ENCODE peak calls at places on chromosomes 6 and 20, in six cellular contexts. One of them, this sample, is unnamed.

GRCh38 chr6:10146723-10147451 is 268.0 kb downstream of the TFAP2A start:
- DNase-seq in NCI-H1092: no peak
- DNase-seq in foreskin fibroblast: peak
- DNase-seq in D341Med: peak
- DNase-seq in NCI-H1105: no peak
- DNase-seq in fibroblast of the aortic adventitia: peak
- DNase-seq in this sample: peak

GRCh38 chr20:45328451-45328850 is 19.8 kb downstream of the SDC4 start:
- DNase-seq in NCI-H1092: no peak
- DNase-seq in foreskin fibroblast: no peak
- DNase-seq in D341Med: peak
- DNase-seq in NCI-H1105: no peak
- DNase-seq in fibroblast of the aortic adventitia: no peak
- DNase-seq in this sample: no peak

GRCh38 chr6:127404594-127405178 is 54.5 kb downstream of the KIAA0408 start:
- DNase-seq in NCI-H1092: no peak
- DNase-seq in foreskin fibroblast: peak
- DNase-seq in D341Med: no peak
- DNase-seq in NCI-H1105: no peak
- DNase-seq in fibroblast of the aortic adventitia: no peak
- DNase-seq in this sample: peak

GRCh38 chr6:121142093-121142492 is 192.2 kb downstream of the TBC1D32 start:
- DNase-seq in NCI-H1092: no peak
- DNase-seq in foreskin fibroblast: peak
- DNase-seq in D341Med: no peak
- DNase-seq in NCI-H1105: no peak
- DNase-seq in fibroblast of the aortic adventitia: peak
- DNase-seq in this sample: peak

GRCh38 chr20:19380211-19380610 is 167.8 kb downstream of the SLC24A3 start:
- DNase-seq in NCI-H1092: no peak
- DNase-seq in foreskin fibroblast: no peak
- DNase-seq in D341Med: no peak
- DNase-seq in NCI-H1105: no peak
- DNase-seq in fibroblast of the aortic adventitia: no peak
- DNase-seq in this sample: no peak

GRCh38 chr6:148491638-148492210 is 149.1 kb downstream of the SASH1 start:
- DNase-seq in NCI-H1092: no peak
- DNase-seq in foreskin fibroblast: peak
- DNase-seq in D341Med: no peak
- DNase-seq in NCI-H1105: no peak
- DNase-seq in fibroblast of the aortic adventitia: peak
- DNase-seq in this sample: peak

GRCh38 chr20:4502756-4503155 is 219.0 kb upstream of the PRND start:
- DNase-seq in NCI-H1092: no peak
- DNase-seq in foreskin fibroblast: no peak
- DNase-seq in D341Med: no peak
- DNase-seq in NCI-H1105: no peak
- DNase-seq in fibroblast of the aortic adventitia: no peak
- DNase-seq in this sample: no peak

GRCh38 chr6:80769101-80769500 is 662.6 kb downstream of the BCKDHB start:
- DNase-seq in NCI-H1092: no peak
- DNase-seq in foreskin fibroblast: peak
- DNase-seq in D341Med: no peak
- DNase-seq in NCI-H1105: no peak
- DNase-seq in fibroblast of the aortic adventitia: peak
- DNase-seq in this sample: peak

GRCh38 chr6:11730645-11731044 is 48.0 kb downstream of the ADTRP start:
- DNase-seq in NCI-H1092: no peak
- DNase-seq in foreskin fibroblast: no peak
- DNase-seq in D341Med: no peak
- DNase-seq in NCI-H1105: no peak
- DNase-seq in fibroblast of the aortic adventitia: no peak
- DNase-seq in this sample: no peak

GRCh38 chr6:170186909-170187668 is 103.8 kb downstream of the DLL1 start:
- DNase-seq in NCI-H1092: no peak
- DNase-seq in foreskin fibroblast: no peak
- DNase-seq in D341Med: no peak
- DNase-seq in NCI-H1105: peak
- DNase-seq in fibroblast of the aortic adventitia: no peak
- DNase-seq in this sample: no peak

GRCh38 chr6:89138173-89138572 is 7.7 kb upstream of the PM20D2 start:
- DNase-seq in NCI-H1092: no peak
- DNase-seq in foreskin fibroblast: peak
- DNase-seq in D341Med: no peak
- DNase-seq in NCI-H1105: peak
- DNase-seq in fibroblast of the aortic adventitia: no peak
- DNase-seq in this sample: no peak

GRCh38 chr6:107658920-107659879 is 164.9 kb downstream of the SCML4 start:
- DNase-seq in NCI-H1092: peak
- DNase-seq in foreskin fibroblast: peak
- DNase-seq in D341Med: no peak
- DNase-seq in NCI-H1105: no peak
- DNase-seq in fibroblast of the aortic adventitia: no peak
- DNase-seq in this sample: no peak

GRCh38 chr6:45256697-45257695 is 71.1 kb upstream of the RUNX2 start:
- DNase-seq in NCI-H1092: no peak
- DNase-seq in foreskin fibroblast: peak
- DNase-seq in D341Med: no peak
- DNase-seq in NCI-H1105: no peak
- DNase-seq in fibroblast of the aortic adventitia: peak
- DNase-seq in this sample: peak

GRCh38 chr6:56387621-56388413 is 140.4 kb upstream of the COL21A1 start:
- DNase-seq in NCI-H1092: peak
- DNase-seq in foreskin fibroblast: peak
- DNase-seq in D341Med: no peak
- DNase-seq in NCI-H1105: peak
- DNase-seq in fibroblast of the aortic adventitia: peak
- DNase-seq in this sample: no peak

GRCh38 chr6:1312193-1312443 is 220 bp downstream of the FOXQ1 start:
- DNase-seq in NCI-H1092: no peak
- DNase-seq in foreskin fibroblast: no peak
- DNase-seq in D341Med: no peak
- DNase-seq in NCI-H1105: no peak
- DNase-seq in fibroblast of the aortic adventitia: no peak
- DNase-seq in this sample: no peak

GRCh38 chr20:60055740-60056139 is 97.5 kb downstream of the CDH26 start:
- DNase-seq in NCI-H1092: no peak
- DNase-seq in foreskin fibroblast: peak
- DNase-seq in D341Med: no peak
- DNase-seq in NCI-H1105: no peak
- DNase-seq in fibroblast of the aortic adventitia: no peak
- DNase-seq in this sample: peak

GRCh38 chr6:163356324-163356723 is 58.2 kb upstream of the QKI start:
- DNase-seq in NCI-H1092: no peak
- DNase-seq in foreskin fibroblast: peak
- DNase-seq in D341Med: no peak
- DNase-seq in NCI-H1105: no peak
- DNase-seq in fibroblast of the aortic adventitia: peak
- DNase-seq in this sample: peak

GRCh38 chr6:38997128-38997761 is 51.3 kb upstream of the GLP1R start:
- DNase-seq in NCI-H1092: peak
- DNase-seq in foreskin fibroblast: peak
- DNase-seq in D341Med: peak
- DNase-seq in NCI-H1105: peak
- DNase-seq in fibroblast of the aortic adventitia: peak
- DNase-seq in this sample: no peak

GRCh38 chr6:158669145-158670035 is 19.5 kb downstream of the SYTL3 start:
- DNase-seq in NCI-H1092: no peak
- DNase-seq in foreskin fibroblast: peak
- DNase-seq in D341Med: no peak
- DNase-seq in NCI-H1105: peak
- DNase-seq in fibroblast of the aortic adventitia: no peak
- DNase-seq in this sample: peak

GRCh38 chr6:43170452-43171283 is at the start of gene SRF:
- DNase-seq in NCI-H1092: peak
- DNase-seq in foreskin fibroblast: peak
- DNase-seq in D341Med: peak
- DNase-seq in NCI-H1105: peak
- DNase-seq in fibroblast of the aortic adventitia: peak
- DNase-seq in this sample: peak

GRCh38 chr6:135311446-135312200 is 130.5 kb downstream of the MYB start:
- DNase-seq in NCI-H1092: peak
- DNase-seq in foreskin fibroblast: no peak
- DNase-seq in D341Med: no peak
- DNase-seq in NCI-H1105: peak
- DNase-seq in fibroblast of the aortic adventitia: no peak
- DNase-seq in this sample: no peak

GRCh38 chr6:53499094-53499493 is 45.8 kb downstream of the GCLC start:
- DNase-seq in NCI-H1092: no peak
- DNase-seq in foreskin fibroblast: no peak
- DNase-seq in D341Med: no peak
- DNase-seq in NCI-H1105: no peak
- DNase-seq in fibroblast of the aortic adventitia: no peak
- DNase-seq in this sample: no peak

GRCh38 chr20:6530254-6530653 is 237.2 kb upstream of the BMP2 start:
- DNase-seq in NCI-H1092: no peak
- DNase-seq in foreskin fibroblast: peak
- DNase-seq in D341Med: no peak
- DNase-seq in NCI-H1105: no peak
- DNase-seq in fibroblast of the aortic adventitia: no peak
- DNase-seq in this sample: no peak

GRCh38 chr6:32816746-32817204 is at the start of gene HLA-DOB:
- DNase-seq in NCI-H1092: no peak
- DNase-seq in foreskin fibroblast: no peak
- DNase-seq in D341Med: no peak
- DNase-seq in NCI-H1105: no peak
- DNase-seq in fibroblast of the aortic adventitia: peak
- DNase-seq in this sample: peak

GRCh38 chr6:54427396-54427910 is 119.2 kb downstream of the TINAG start:
- DNase-seq in NCI-H1092: no peak
- DNase-seq in foreskin fibroblast: peak
- DNase-seq in D341Med: no peak
- DNase-seq in NCI-H1105: no peak
- DNase-seq in fibroblast of the aortic adventitia: peak
- DNase-seq in this sample: peak

GRCh38 chr6:42141603-42142117 is 760 bp downstream of the C6orf132 start:
- DNase-seq in NCI-H1092: no peak
- DNase-seq in foreskin fibroblast: no peak
- DNase-seq in D341Med: no peak
- DNase-seq in NCI-H1105: peak
- DNase-seq in fibroblast of the aortic adventitia: no peak
- DNase-seq in this sample: peak

GRCh38 chr20:1741309-1742048 is 83.9 kb upstream of the SIRPG start:
- DNase-seq in NCI-H1092: no peak
- DNase-seq in foreskin fibroblast: no peak
- DNase-seq in D341Med: no peak
- DNase-seq in NCI-H1105: no peak
- DNase-seq in fibroblast of the aortic adventitia: no peak
- DNase-seq in this sample: no peak

GRCh38 chr6:125104425-125104824 is 49.1 kb upstream of the TPD52L1 start:
- DNase-seq in NCI-H1092: no peak
- DNase-seq in foreskin fibroblast: peak
- DNase-seq in D341Med: no peak
- DNase-seq in NCI-H1105: peak
- DNase-seq in fibroblast of the aortic adventitia: peak
- DNase-seq in this sample: peak

GRCh38 chr20:24049081-24049480 is 60.5 kb upstream of the GGTLC1 start:
- DNase-seq in NCI-H1092: no peak
- DNase-seq in foreskin fibroblast: no peak
- DNase-seq in D341Med: no peak
- DNase-seq in NCI-H1105: no peak
- DNase-seq in fibroblast of the aortic adventitia: no peak
- DNase-seq in this sample: no peak

GRCh38 chr20:45300961-45301360 is 5.7 kb upstream of the RBPJL start:
- DNase-seq in NCI-H1092: no peak
- DNase-seq in foreskin fibroblast: peak
- DNase-seq in D341Med: peak
- DNase-seq in NCI-H1105: no peak
- DNase-seq in fibroblast of the aortic adventitia: no peak
- DNase-seq in this sample: peak

GRCh38 chr6:6368040-6368683 is 47.7 kb upstream of the F13A1 start:
- DNase-seq in NCI-H1092: no peak
- DNase-seq in foreskin fibroblast: no peak
- DNase-seq in D341Med: no peak
- DNase-seq in NCI-H1105: no peak
- DNase-seq in fibroblast of the aortic adventitia: no peak
- DNase-seq in this sample: no peak

GRCh38 chr6:167678102-167679101 is 148.3 kb upstream of the AFDN start:
- DNase-seq in NCI-H1092: peak
- DNase-seq in foreskin fibroblast: no peak
- DNase-seq in D341Med: no peak
- DNase-seq in NCI-H1105: peak
- DNase-seq in fibroblast of the aortic adventitia: no peak
- DNase-seq in this sample: no peak

GRCh38 chr20:63577317-63577894 is 3.4 kb upstream of the HELZ2 start:
- DNase-seq in NCI-H1092: peak
- DNase-seq in foreskin fibroblast: no peak
- DNase-seq in D341Med: no peak
- DNase-seq in NCI-H1105: peak
- DNase-seq in fibroblast of the aortic adventitia: no peak
- DNase-seq in this sample: no peak

GRCh38 chr20:58017237-58017969 is 211.1 kb downstream of the ANKRD60 start:
- DNase-seq in NCI-H1092: no peak
- DNase-seq in foreskin fibroblast: peak
- DNase-seq in D341Med: no peak
- DNase-seq in NCI-H1105: no peak
- DNase-seq in fibroblast of the aortic adventitia: no peak
- DNase-seq in this sample: peak

GRCh38 chr6:11384531-11385309 is 152.3 kb upstream of the NEDD9 start:
- DNase-seq in NCI-H1092: no peak
- DNase-seq in foreskin fibroblast: peak
- DNase-seq in D341Med: no peak
- DNase-seq in NCI-H1105: no peak
- DNase-seq in fibroblast of the aortic adventitia: no peak
- DNase-seq in this sample: peak

GRCh38 chr20:45020236-45020886 is 54.0 kb downstream of the STK4 start:
- DNase-seq in NCI-H1092: no peak
- DNase-seq in foreskin fibroblast: no peak
- DNase-seq in D341Med: no peak
- DNase-seq in NCI-H1105: no peak
- DNase-seq in fibroblast of the aortic adventitia: no peak
- DNase-seq in this sample: no peak

This sample was measured in GM23248.